ENCODE peak calls at places on chromosomes 1 and 21, in six cellular contexts. N is psoas muscle, Y is coronary artery, G is astrocyte, F is GM20000, S is NCI-H2029. J is an unnamed sample.

GRCh38 chr1:234239936-234240335 is 133.3 kb upstream of the COA6 start:
- DNase-seq in N (no peak), Y (no peak), G (no peak), F (no peak), S (no peak), J (no peak)

GRCh38 chr21:18030248-18030647 is 211.1 kb upstream of the C21orf91 start:
- DNase-seq in N (no peak), Y (no peak), G (no peak), F (no peak), S (no peak), J (no peak)

GRCh38 chr1:50704126-50704525 is 255.9 kb downstream of the FAF1 start:
- DNase-seq in N (no peak), Y (no peak), G (no peak), F (peak), S (peak), J (no peak)

GRCh38 chr21:37915941-37916794 is at the start of gene KCNJ6:
- DNase-seq in N (no peak), Y (no peak), G (peak), F (no peak), S (peak), J (no peak)

GRCh38 chr1:154166207-154166606 is 11.3 kb upstream of the NUP210L start:
- DNase-seq in N (no peak), Y (no peak), G (no peak), F (no peak), S (no peak), J (no peak)

GRCh38 chr21:17759546-17760178 is 59.5 kb downstream of the C21orf91 start:
- DNase-seq in N (no peak), Y (no peak), G (no peak), F (no peak), S (no peak), J (no peak)

GRCh38 chr1:235015291-235015990 is 113.2 kb downstream of the TOMM20 start:
- DNase-seq in N (no peak), Y (no peak), G (no peak), F (peak), S (no peak), J (peak)

GRCh38 chr1:51283977-51284376 is 46.4 kb downstream of the TTC39A start:
- DNase-seq in N (no peak), Y (no peak), G (no peak), F (no peak), S (no peak), J (no peak)

GRCh38 chr1:227901906-227902640 is 45.7 kb downstream of the WNT9A start:
- DNase-seq in N (peak), Y (no peak), G (peak), F (no peak), S (no peak), J (no peak)

GRCh38 chr1:162626089-162626488 is 6.2 kb upstream of the DDR2 start:
- DNase-seq in N (no peak), Y (no peak), G (no peak), F (no peak), S (no peak), J (no peak)

GRCh38 chr1:232473900-232474299 is 156.0 kb downstream of the SIPA1L2 start:
- DNase-seq in N (no peak), Y (no peak), G (no peak), F (no peak), S (no peak), J (no peak)

GRCh38 chr21:44983421-44984206 is 43.8 kb downstream of the SLX9 start:
- DNase-seq in N (peak), Y (no peak), G (no peak), F (no peak), S (no peak), J (no peak)

J was measured in mesenteric fat pad.